ENCODE peak calls at places on chromosomes 12 and 14, in eight cellular contexts. T, N, Q, R, X, L, K and D are unnamed samples.

GRCh38 chr12:24919346-24920001 is 29.4 kb downstream of the BCAT1 start:
- DNase-seq in X (no peak), Q (no peak), R (no peak), T (no peak), L (no peak), K (no peak), N (no peak), D (no peak)

GRCh38 chr12:13962699-13963098 is 18.7 kb downstream of the GRIN2B start:
- DNase-seq in N (peak; percentile 24), R (peak; percentile 58), Q (no peak), T (peak; percentile 68), K (no peak), L (peak; percentile 5), X (peak; percentile 52), D (peak; percentile 59)

GRCh38 chr12:80966001-80966400 is 28.3 kb upstream of the LIN7A start:
- DNase-seq in L (no peak), X (no peak), N (no peak), K (no peak), T (peak; percentile 59), Q (no peak), R (peak; percentile 51), D (no peak)

GRCh38 chr12:88185988-88186387 is 43.9 kb downstream of the TMTC3 start:
- DNase-seq in N (no peak), K (peak; percentile 3), X (no peak), R (no peak), Q (peak; percentile 83), T (no peak), L (no peak), D (no peak)

GRCh38 chr14:50943943-50944646 is at the start of gene PYGL:
- DNase-seq in Q (peak; percentile 49), R (peak; percentile 78), X (peak; percentile 84), T (peak; percentile 88), L (peak; percentile 55), K (no peak), N (peak; percentile 67), D (peak; percentile 65)

GRCh38 chr14:91897121-91897701 is 29.9 kb upstream of the TC2N start:
- DNase-seq in T (no peak), L (no peak), K (no peak), R (no peak), N (no peak), X (no peak), Q (peak; percentile 68), D (no peak)

GRCh38 chr12:61654698-61655097 is 605.5 kb upstream of the USP15 start:
- DNase-seq in N (no peak), Q (no peak), X (no peak), L (peak; percentile 7), K (no peak), R (no peak), T (no peak), D (peak; percentile 6)

GRCh38 chr14:101917413-101918124 is 46.8 kb upstream of the DYNC1H1 start:
- DNase-seq in K (no peak), N (no peak), L (no peak), R (no peak), T (peak; percentile 54), X (no peak), Q (no peak), D (no peak)

GRCh38 chr12:54159140-54159539 is 29.6 kb downstream of the SMUG1 start:
- DNase-seq in T (peak; percentile 88), Q (no peak), L (peak; percentile 61), R (peak; percentile 85), K (peak; percentile 7), X (peak; percentile 64), N (peak; percentile 97), D (no peak)

GRCh38 chr12:63826002-63826585 is 18.4 kb upstream of the SRGAP1 start:
- DNase-seq in N (no peak), X (peak; percentile 72), K (no peak), Q (peak; percentile 82), R (no peak), L (peak; percentile 56), T (no peak), D (peak; percentile 72)

GRCh38 chr14:45678163-45678562 is 425.2 kb upstream of the MIS18BP1 start:
- DNase-seq in X (no peak), R (no peak), L (no peak), N (no peak), T (no peak), K (no peak), Q (no peak), D (no peak)

GRCh38 chr14:50020799-50021198 is 95.6 kb downstream of the VCPKMT start:
- DNase-seq in L (no peak), X (no peak), N (no peak), K (no peak), R (no peak), T (no peak), Q (no peak), D (no peak)

GRCh38 chr12:63940295-63940997 is 95.9 kb downstream of the SRGAP1 start:
- DNase-seq in N (no peak), T (no peak), R (no peak), L (no peak), Q (no peak), X (peak; percentile 52), K (no peak), D (no peak)

GRCh38 chr14:58639842-58640484 is 2.2 kb downstream of the DACT1 start:
- DNase-seq in L (peak; percentile 15), X (peak; percentile 78), N (no peak), R (peak; percentile 37), T (no peak), Q (peak; percentile 86), K (peak; percentile 36), D (peak; percentile 47)

GRCh38 chr12:93376436-93377251 is 1.1 kb upstream of the NUDT4 start:
- DNase-seq in N (no peak), R (peak; percentile 22), T (peak; percentile 53), L (peak; percentile 71), Q (peak; percentile 60), X (no peak), K (no peak), D (no peak)

GRCh38 chr14:52315355-52315718 is 1.2 kb downstream of the PTGER2 start:
- DNase-seq in X (no peak), Q (peak; percentile 39), K (no peak), T (no peak), R (no peak), N (no peak), L (no peak), D (no peak)

GRCh38 chr12:79508622-79509021 is 182.1 kb downstream of the PAWR start:
- DNase-seq in N (no peak), Q (no peak), R (no peak), K (no peak), L (no peak), X (no peak), T (no peak), D (no peak)

GRCh38 chr14:77026930-77027537 is 1.5 kb downstream of the IRF2BPL start:
- DNase-seq in Q (peak; percentile 54), X (peak; percentile 72), K (no peak), N (peak; percentile 38), R (peak; percentile 45), L (no peak), T (no peak), D (peak; percentile 69)

GRCh38 chr12:5230151-5230550 is 186.5 kb downstream of the KCNA5 start:
- DNase-seq in Q (peak; percentile 77), X (no peak), K (no peak), R (no peak), N (no peak), L (no peak), T (no peak), D (no peak)

GRCh38 chr12:122884091-122884826 is 11.7 kb downstream of the VPS37B start:
- DNase-seq in X (no peak), R (no peak), K (no peak), Q (peak; percentile 17), N (no peak), L (no peak), T (no peak), D (no peak)

GRCh38 chr14:77682158-77682553 is 25.7 kb downstream of the ALKBH1 start:
- DNase-seq in R (no peak), N (no peak), X (no peak), L (peak; percentile 27), K (no peak), T (no peak), Q (peak; percentile 65), D (no peak)

GRCh38 chr14:36767603-36768281 is 106.1 kb downstream of the PAX9 start:
- DNase-seq in Q (no peak), T (no peak), N (peak; percentile 8), L (no peak), K (no peak), X (no peak), R (no peak), D (no peak)

GRCh38 chr12:53376747-53377146 is 3.2 kb upstream of the SP1 start:
- DNase-seq in N (no peak), R (no peak), Q (no peak), X (no peak), L (no peak), K (no peak), T (no peak), D (no peak)

GRCh38 chr12:11089246-11089645 is 2.9 kb downstream of the TAS2R43 start:
- DNase-seq in K (no peak), Q (no peak), R (no peak), L (no peak), T (no peak), X (no peak), N (no peak), D (no peak)

GRCh38 chr12:11081987-11082386 is 10.1 kb downstream of the TAS2R43 start:
- DNase-seq in X (no peak), N (no peak), R (no peak), T (no peak), L (no peak), Q (no peak), K (no peak), D (no peak)

DNA sequence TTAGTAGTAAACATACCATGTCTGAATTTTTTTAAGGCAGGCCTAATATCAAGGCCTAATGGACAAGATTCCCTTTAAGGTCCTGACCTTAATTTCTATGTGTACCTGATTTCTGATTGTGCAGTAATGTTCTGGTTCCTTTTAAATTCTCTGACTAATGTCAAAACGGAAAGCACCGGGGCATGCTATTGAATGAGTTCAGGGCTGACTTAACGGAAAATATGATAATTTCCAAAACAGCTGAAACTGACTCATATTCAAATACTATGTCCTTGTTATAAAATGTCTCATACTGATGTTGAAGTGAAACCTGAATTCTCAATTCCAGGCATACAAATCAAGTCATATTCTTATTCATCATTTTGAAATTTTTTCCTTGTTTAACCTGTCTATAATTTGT is 6.7 kb downstream of the TAS2R43 start:
- DNase-seq in N (no peak), R (no peak), Q (no peak), T (no peak), L (no peak), X (no peak), K (peak; percentile 26), D (no peak)
- TF ChIP-seq USF2 in N (no peak), R (no peak), Q (no peak), T (no peak), L (no peak), X (no peak), K (no peak), D (no peak)

GRCh38 chr12:130715150-130715995 is 726 bp downstream of the RIMBP2 start:
- DNase-seq in T (peak; percentile 58), K (no peak), X (peak; percentile 70), L (no peak), N (no peak), R (no peak), Q (no peak), D (no peak)
- TF ChIP-seq USF2 in T (no peak), K (no peak), X (no peak), L (no peak), N (no peak), R (no peak), Q (no peak), D (no peak)

GRCh38 chr12:115322275-115322674 is 638.3 kb upstream of the TBX3 start:
- DNase-seq in T (no peak), R (no peak), X (no peak), L (no peak), K (peak; percentile 45), N (no peak), Q (peak; percentile 76), D (no peak)
- TF ChIP-seq USF2 in T (no peak), R (no peak), X (no peak), L (no peak), K (no peak), N (no peak), Q (no peak), D (no peak)

GRCh38 chr14:80958258-80958657 is 2.8 kb downstream of the TSHR start:
- DNase-seq in K (no peak), Q (no peak), R (no peak), L (no peak), T (no peak), X (no peak), N (no peak), D (no peak)
- TF ChIP-seq USF2 in K (no peak), Q (no peak), R (no peak), L (no peak), T (no peak), X (no peak), N (no peak), D (no peak)